ENCODE peak calls at places on chromosome 2, in eight cellular contexts. One of them, this sample, is unnamed.

GRCh38 chr2:127577208-127577475 is 41.7 kb downstream of the MYO7B start:
- DNase-seq in Panc1: no peak
- DNase-seq in CD8-positive, alpha-beta T cell: no peak
- DNase-seq in tibial artery: peak
- DNase-seq in breast epithelium: no peak
- DNase-seq in CD8-positive, alpha-beta memory T cell: no peak
- DNase-seq in heart left ventricle: no peak
- DNase-seq in cardiac muscle cell: no peak
- DNase-seq in this sample: no peak

GRCh38 chr2:196475621-196476020 is 163.9 kb upstream of the CCDC150 start:
- DNase-seq in Panc1: no peak
- DNase-seq in CD8-positive, alpha-beta T cell: no peak
- DNase-seq in tibial artery: no peak
- DNase-seq in breast epithelium: no peak
- DNase-seq in CD8-positive, alpha-beta memory T cell: no peak
- DNase-seq in heart left ventricle: no peak
- DNase-seq in cardiac muscle cell: no peak
- DNase-seq in this sample: no peak

GRCh38 chr2:47904903-47905453 is 1.3 kb downstream of the FBXO11 start:
- DNase-seq in Panc1: no peak
- DNase-seq in CD8-positive, alpha-beta T cell: peak
- DNase-seq in tibial artery: peak
- DNase-seq in breast epithelium: peak
- DNase-seq in CD8-positive, alpha-beta memory T cell: peak
- DNase-seq in heart left ventricle: peak
- DNase-seq in cardiac muscle cell: no peak
- DNase-seq in this sample: peak

GRCh38 chr2:164569334-164569733 is 51.9 kb downstream of the GRB14 start:
- DNase-seq in Panc1: no peak
- DNase-seq in CD8-positive, alpha-beta T cell: no peak
- DNase-seq in tibial artery: no peak
- DNase-seq in breast epithelium: no peak
- DNase-seq in CD8-positive, alpha-beta memory T cell: no peak
- DNase-seq in heart left ventricle: no peak
- DNase-seq in cardiac muscle cell: no peak
- DNase-seq in this sample: no peak

GRCh38 chr2:144331652-144332355 is 188.1 kb downstream of the ZEB2 start:
- DNase-seq in Panc1: no peak
- DNase-seq in CD8-positive, alpha-beta T cell: peak
- DNase-seq in tibial artery: peak
- DNase-seq in breast epithelium: no peak
- DNase-seq in CD8-positive, alpha-beta memory T cell: peak
- DNase-seq in heart left ventricle: no peak
- DNase-seq in cardiac muscle cell: no peak
- DNase-seq in this sample: no peak

GRCh38 chr2:23404426-23404825 is 19.4 kb downstream of the KLHL29 start:
- DNase-seq in Panc1: peak
- DNase-seq in CD8-positive, alpha-beta T cell: no peak
- DNase-seq in tibial artery: no peak
- DNase-seq in breast epithelium: no peak
- DNase-seq in CD8-positive, alpha-beta memory T cell: no peak
- DNase-seq in heart left ventricle: no peak
- DNase-seq in cardiac muscle cell: peak
- DNase-seq in this sample: no peak

GRCh38 chr2:120863661-120864320 is 128.1 kb downstream of the GLI2 start:
- DNase-seq in Panc1: no peak
- DNase-seq in CD8-positive, alpha-beta T cell: no peak
- DNase-seq in tibial artery: peak
- DNase-seq in breast epithelium: no peak
- DNase-seq in CD8-positive, alpha-beta memory T cell: no peak
- DNase-seq in heart left ventricle: peak
- DNase-seq in cardiac muscle cell: no peak
- DNase-seq in this sample: no peak

GRCh38 chr2:221571391-221572179 is 519 bp downstream of the EPHA4 start:
- DNase-seq in Panc1: no peak
- DNase-seq in CD8-positive, alpha-beta T cell: peak
- DNase-seq in tibial artery: peak
- DNase-seq in breast epithelium: no peak
- DNase-seq in CD8-positive, alpha-beta memory T cell: peak
- DNase-seq in heart left ventricle: no peak
- DNase-seq in cardiac muscle cell: peak
- DNase-seq in this sample: peak

GRCh38 chr2:167212054-167212648 is 323.9 kb downstream of the XIRP2 start:
- DNase-seq in Panc1: peak
- DNase-seq in CD8-positive, alpha-beta T cell: no peak
- DNase-seq in tibial artery: no peak
- DNase-seq in breast epithelium: no peak
- DNase-seq in CD8-positive, alpha-beta memory T cell: no peak
- DNase-seq in heart left ventricle: no peak
- DNase-seq in cardiac muscle cell: peak
- DNase-seq in this sample: no peak

GRCh38 chr2:42223822-42224268 is 54.7 kb downstream of the EML4 start:
- DNase-seq in Panc1: no peak
- DNase-seq in CD8-positive, alpha-beta T cell: no peak
- DNase-seq in tibial artery: no peak
- DNase-seq in breast epithelium: no peak
- DNase-seq in CD8-positive, alpha-beta memory T cell: no peak
- DNase-seq in heart left ventricle: no peak
- DNase-seq in cardiac muscle cell: no peak
- DNase-seq in this sample: no peak

GRCh38 chr2:48173141-48173540 is 266.8 kb upstream of the FBXO11 start:
- DNase-seq in Panc1: no peak
- DNase-seq in CD8-positive, alpha-beta T cell: no peak
- DNase-seq in tibial artery: no peak
- DNase-seq in breast epithelium: no peak
- DNase-seq in CD8-positive, alpha-beta memory T cell: no peak
- DNase-seq in heart left ventricle: no peak
- DNase-seq in cardiac muscle cell: no peak
- DNase-seq in this sample: no peak

GRCh38 chr2:134258684-134259408 is 5.0 kb downstream of the MGAT5 start:
- DNase-seq in Panc1: no peak
- DNase-seq in CD8-positive, alpha-beta T cell: peak
- DNase-seq in tibial artery: no peak
- DNase-seq in breast epithelium: no peak
- DNase-seq in CD8-positive, alpha-beta memory T cell: peak
- DNase-seq in heart left ventricle: peak
- DNase-seq in cardiac muscle cell: no peak
- DNase-seq in this sample: peak

GRCh38 chr2:239682518-239682917 is 281.7 kb upstream of the HDAC4 start:
- DNase-seq in Panc1: no peak
- DNase-seq in CD8-positive, alpha-beta T cell: no peak
- DNase-seq in tibial artery: no peak
- DNase-seq in breast epithelium: no peak
- DNase-seq in CD8-positive, alpha-beta memory T cell: no peak
- DNase-seq in heart left ventricle: no peak
- DNase-seq in cardiac muscle cell: no peak
- DNase-seq in this sample: no peak

GRCh38 chr2:184215745-184216144 is 382.6 kb upstream of the ZNF804A start:
- DNase-seq in Panc1: no peak
- DNase-seq in CD8-positive, alpha-beta T cell: no peak
- DNase-seq in tibial artery: no peak
- DNase-seq in breast epithelium: no peak
- DNase-seq in CD8-positive, alpha-beta memory T cell: no peak
- DNase-seq in heart left ventricle: no peak
- DNase-seq in cardiac muscle cell: no peak
- DNase-seq in this sample: no peak

GRCh38 chr2:221202431-221202830 is 369.7 kb downstream of the EPHA4 start:
- DNase-seq in Panc1: no peak
- DNase-seq in CD8-positive, alpha-beta T cell: no peak
- DNase-seq in tibial artery: no peak
- DNase-seq in breast epithelium: no peak
- DNase-seq in CD8-positive, alpha-beta memory T cell: no peak
- DNase-seq in heart left ventricle: no peak
- DNase-seq in cardiac muscle cell: no peak
- DNase-seq in this sample: no peak

GRCh38 chr2:197803033-197803444 is 1.4 kb upstream of the PLCL1 start:
- DNase-seq in Panc1: peak
- DNase-seq in CD8-positive, alpha-beta T cell: peak
- DNase-seq in tibial artery: no peak
- DNase-seq in breast epithelium: no peak
- DNase-seq in CD8-positive, alpha-beta memory T cell: no peak
- DNase-seq in heart left ventricle: peak
- DNase-seq in cardiac muscle cell: peak
- DNase-seq in this sample: no peak

GRCh38 chr2:166545473-166545872 is 51.4 kb upstream of the SCN7A start:
- DNase-seq in Panc1: no peak
- DNase-seq in CD8-positive, alpha-beta T cell: no peak
- DNase-seq in tibial artery: no peak
- DNase-seq in breast epithelium: no peak
- DNase-seq in CD8-positive, alpha-beta memory T cell: no peak
- DNase-seq in heart left ventricle: no peak
- DNase-seq in cardiac muscle cell: no peak
- DNase-seq in this sample: no peak

GRCh38 chr2:888211-888801 is 62.3 kb upstream of the SNTG2 start:
- DNase-seq in Panc1: no peak
- DNase-seq in CD8-positive, alpha-beta T cell: no peak
- DNase-seq in tibial artery: no peak
- DNase-seq in breast epithelium: no peak
- DNase-seq in CD8-positive, alpha-beta memory T cell: no peak
- DNase-seq in heart left ventricle: no peak
- DNase-seq in cardiac muscle cell: peak
- DNase-seq in this sample: no peak

GRCh38 chr2:100776445-100776844 is 43.5 kb upstream of the NPAS2 start:
- DNase-seq in Panc1: no peak
- DNase-seq in CD8-positive, alpha-beta T cell: no peak
- DNase-seq in tibial artery: no peak
- DNase-seq in breast epithelium: no peak
- DNase-seq in CD8-positive, alpha-beta memory T cell: no peak
- DNase-seq in heart left ventricle: no peak
- DNase-seq in cardiac muscle cell: no peak
- DNase-seq in this sample: no peak

DNA sequence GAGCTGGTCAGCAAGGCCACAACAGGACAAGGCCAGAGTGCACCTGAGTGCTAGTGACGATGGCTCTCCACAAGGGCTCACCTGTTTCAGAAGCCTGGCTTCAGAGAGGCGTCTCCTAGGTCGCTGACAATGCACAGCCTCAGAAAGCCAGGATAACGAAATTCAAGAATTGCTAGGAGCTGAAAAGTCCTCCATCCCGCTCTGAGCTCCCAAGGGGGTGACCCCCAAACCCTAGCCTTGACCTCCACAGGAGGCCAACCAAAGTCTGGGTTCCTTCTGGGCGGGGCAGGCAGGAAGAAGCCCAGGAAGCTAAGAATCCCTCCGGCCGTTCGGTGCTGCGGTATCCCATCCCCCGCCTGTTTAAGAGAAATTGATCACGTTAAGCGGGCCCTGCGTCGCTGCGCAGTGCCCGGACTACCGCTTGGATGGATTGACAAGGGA is 2.5 kb upstream of the OSR1 start:
- DNase-seq in Panc1: no peak
- DNase-seq in CD8-positive, alpha-beta T cell: no peak
- DNase-seq in tibial artery: no peak
- DNase-seq in breast epithelium: no peak
- DNase-seq in CD8-positive, alpha-beta memory T cell: no peak
- DNase-seq in heart left ventricle: no peak
- DNase-seq in cardiac muscle cell: no peak
- DNase-seq in this sample: no peak
- H3K4me3 ChIP-seq in Panc1: peak
- H3K4me3 ChIP-seq in CD8-positive, alpha-beta T cell: peak
- H3K4me3 ChIP-seq in tibial artery: peak
- H3K4me3 ChIP-seq in breast epithelium: peak
- H3K4me3 ChIP-seq in CD8-positive, alpha-beta memory T cell: peak
- H3K4me3 ChIP-seq in heart left ventricle: peak
- H3K4me3 ChIP-seq in cardiac muscle cell: peak
- H3K4me3 ChIP-seq in this sample: peak

GRCh38 chr2:55989405-55989804 is 65.8 kb upstream of the EFEMP1 start:
- DNase-seq in Panc1: no peak
- DNase-seq in CD8-positive, alpha-beta T cell: no peak
- DNase-seq in tibial artery: no peak
- DNase-seq in breast epithelium: no peak
- DNase-seq in CD8-positive, alpha-beta memory T cell: no peak
- DNase-seq in heart left ventricle: no peak
- DNase-seq in cardiac muscle cell: no peak
- DNase-seq in this sample: no peak

GRCh38 chr2:55992465-55992864 is 68.9 kb upstream of the EFEMP1 start:
- DNase-seq in Panc1: no peak
- DNase-seq in CD8-positive, alpha-beta T cell: no peak
- DNase-seq in tibial artery: peak
- DNase-seq in breast epithelium: no peak
- DNase-seq in CD8-positive, alpha-beta memory T cell: no peak
- DNase-seq in heart left ventricle: peak
- DNase-seq in cardiac muscle cell: no peak
- DNase-seq in this sample: no peak

GRCh38 chr2:55995206-55995605 is 71.6 kb upstream of the EFEMP1 start:
- DNase-seq in Panc1: no peak
- DNase-seq in CD8-positive, alpha-beta T cell: no peak
- DNase-seq in tibial artery: no peak
- DNase-seq in breast epithelium: no peak
- DNase-seq in CD8-positive, alpha-beta memory T cell: no peak
- DNase-seq in heart left ventricle: no peak
- DNase-seq in cardiac muscle cell: no peak
- DNase-seq in this sample: no peak

GRCh38 chr2:55993685-55994084 is 70.1 kb upstream of the EFEMP1 start:
- DNase-seq in Panc1: no peak
- DNase-seq in CD8-positive, alpha-beta T cell: no peak
- DNase-seq in tibial artery: no peak
- DNase-seq in breast epithelium: no peak
- DNase-seq in CD8-positive, alpha-beta memory T cell: no peak
- DNase-seq in heart left ventricle: no peak
- DNase-seq in cardiac muscle cell: no peak
- DNase-seq in this sample: no peak
- H3K27ac ChIP-seq in Panc1: no peak
- H3K27ac ChIP-seq in CD8-positive, alpha-beta T cell: no peak
- H3K27ac ChIP-seq in tibial artery: peak
- H3K27ac ChIP-seq in breast epithelium: no peak
- H3K27ac ChIP-seq in CD8-positive, alpha-beta memory T cell: no peak
- H3K27ac ChIP-seq in heart left ventricle: no peak
- H3K27ac ChIP-seq in cardiac muscle cell: no peak
- H3K27ac ChIP-seq in this sample: no peak

GRCh38 chr2:147845608-147846002 is 776 bp downstream of the ACVR2A start:
- DNase-seq in Panc1: no peak
- DNase-seq in CD8-positive, alpha-beta T cell: no peak
- DNase-seq in tibial artery: no peak
- DNase-seq in breast epithelium: no peak
- DNase-seq in CD8-positive, alpha-beta memory T cell: no peak
- DNase-seq in heart left ventricle: no peak
- DNase-seq in cardiac muscle cell: peak
- DNase-seq in this sample: no peak
- H3K4me3 ChIP-seq in Panc1: peak
- H3K4me3 ChIP-seq in CD8-positive, alpha-beta T cell: peak
- H3K4me3 ChIP-seq in tibial artery: peak
- H3K4me3 ChIP-seq in breast epithelium: peak
- H3K4me3 ChIP-seq in CD8-positive, alpha-beta memory T cell: peak
- H3K4me3 ChIP-seq in heart left ventricle: peak
- H3K4me3 ChIP-seq in cardiac muscle cell: peak
- H3K4me3 ChIP-seq in this sample: peak

DNA sequence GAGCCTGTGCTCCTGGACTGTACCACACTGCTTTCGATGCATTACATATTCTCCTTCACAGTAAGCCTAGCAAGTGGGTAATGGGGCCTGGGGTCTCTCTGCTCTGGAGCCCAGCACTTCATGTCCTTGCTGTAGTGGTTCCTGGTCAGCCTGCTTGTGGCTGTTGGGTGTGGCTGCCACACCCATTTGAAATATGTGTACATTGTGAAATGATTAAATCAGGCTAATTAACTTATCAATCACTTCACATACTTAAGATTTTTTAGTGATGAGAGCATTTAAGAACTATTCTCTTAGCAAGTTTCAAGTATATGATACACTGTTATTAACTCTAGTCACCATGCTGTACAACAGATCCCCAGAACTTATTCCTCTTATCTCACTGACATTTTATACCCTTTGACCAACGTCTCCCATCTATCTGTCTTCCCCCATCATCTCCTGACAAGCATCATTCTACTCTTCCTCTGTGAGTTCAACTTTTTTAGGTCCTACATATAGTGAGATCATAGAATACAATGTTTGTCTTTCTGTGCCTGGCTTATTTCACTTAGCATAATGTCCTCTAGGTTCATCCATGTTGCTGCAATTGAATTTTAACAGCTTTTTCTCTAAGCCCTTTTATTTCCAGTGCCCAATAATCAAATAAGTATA is 92.1 kb downstream of the LYPD6 start:
- DNase-seq in Panc1: no peak
- DNase-seq in CD8-positive, alpha-beta T cell: no peak
- DNase-seq in tibial artery: no peak
- DNase-seq in breast epithelium: no peak
- DNase-seq in CD8-positive, alpha-beta memory T cell: no peak
- DNase-seq in heart left ventricle: no peak
- DNase-seq in cardiac muscle cell: no peak
- DNase-seq in this sample: no peak
- H3K27ac ChIP-seq in Panc1: no peak
- H3K27ac ChIP-seq in CD8-positive, alpha-beta T cell: no peak
- H3K27ac ChIP-seq in tibial artery: no peak
- H3K27ac ChIP-seq in breast epithelium: no peak
- H3K27ac ChIP-seq in CD8-positive, alpha-beta memory T cell: no peak
- H3K27ac ChIP-seq in heart left ventricle: no peak
- H3K27ac ChIP-seq in cardiac muscle cell: no peak
- H3K27ac ChIP-seq in this sample: no peak